ENCODE peak calls at places on chromosomes 11 and 22, in five cellular contexts. D is CD4-positive, alpha-beta memory T cell; G is small intestine; Z is A549; S is IMR-90. K is an unnamed sample.
A peak's percentile ranks its signal among the peaks of the same experiment; 100 is the strongest.

GRCh38 chr22:46575915-46576555 is 38.6 kb upstream of the CELSR1 start:
- DNase-seq in D (no peak), G (peak; percentile 88), Z (peak; percentile 31), S (no peak), K (no peak)

GRCh38 chr11:45413156-45413833 is 127.2 kb upstream of the SYT13 start:
- DNase-seq in D (no peak), G (no peak), Z (no peak), S (no peak), K (no peak)

GRCh38 chr11:74647831-74648230 is 55.4 kb downstream of the POLD3 start:
- DNase-seq in D (no peak), G (no peak), Z (no peak), S (no peak), K (no peak)

GRCh38 chr22:20211997-20212753 is 55.9 kb downstream of the RTN4R start:
- DNase-seq in D (no peak), G (peak; percentile 88), Z (no peak), S (peak; percentile 7), K (peak; percentile 69)

GRCh38 chr22:46064236-46064965 is 85.9 kb upstream of the PPARA start:
- DNase-seq in D (no peak), G (no peak), Z (no peak), S (no peak), K (peak; percentile 25)

GRCh38 chr22:49203091-49203862 is 624.4 kb downstream of the BRD1 start:
- DNase-seq in D (no peak), G (no peak), Z (no peak), S (no peak), K (no peak)

GRCh38 chr11:5291207-5291838 is 10.4 kb downstream of the OR51B4 start:
- DNase-seq in D (no peak), G (peak; percentile 12), Z (peak; percentile 73), S (peak; percentile 68), K (no peak)

GRCh38 chr11:59180168-59180567 is 8.2 kb downstream of the DTX4 start:
- DNase-seq in D (no peak), G (no peak), Z (no peak), S (no peak), K (no peak)

GRCh38 chr11:66321606-66322005 is 4.8 kb upstream of the CD248 start:
- DNase-seq in D (no peak), G (no peak), Z (no peak), S (no peak), K (no peak)

GRCh38 chr11:35585411-35585810 is 32.8 kb upstream of the FJX1 start:
- DNase-seq in D (no peak), G (no peak), Z (no peak), S (no peak), K (no peak)

GRCh38 chr11:44633641-44634040 is 68.2 kb downstream of the CD82 start:
- DNase-seq in D (no peak), G (no peak), Z (peak; percentile 17), S (no peak), K (no peak)

GRCh38 chr11:66336234-66337102 is at the start of gene RIN1:
- DNase-seq in D (peak; percentile 64), G (peak; percentile 79), Z (peak; percentile 86), S (peak; percentile 99), K (peak; percentile 75)

GRCh38 chr22:49983148-49984042 is 22.8 kb downstream of the PIM3 start:
- DNase-seq in D (peak; percentile 61), G (no peak), Z (no peak), S (no peak), K (no peak)

GRCh38 chr22:37753746-37754145 is 54.0 kb upstream of the GCAT start:
- DNase-seq in D (no peak), G (no peak), Z (peak; percentile 60), S (peak; percentile 33), K (no peak)

GRCh38 chr22:29142116-29142515 is 63.6 kb upstream of the EMID1 start:
- DNase-seq in D (no peak), G (no peak), Z (no peak), S (no peak), K (no peak)

GRCh38 chr22:50276143-50276542 is 6.0 kb upstream of the MAPK11 start:
- DNase-seq in D (peak; percentile 58), G (peak; percentile 61), Z (peak; percentile 76), S (peak; percentile 43), K (peak; percentile 86)

GRCh38 chr22:49587987-49588386 is 239.7 kb downstream of the BRD1 start:
- DNase-seq in D (no peak), G (no peak), Z (no peak), S (no peak), K (no peak)

GRCh38 chr11:17272823-17273222 is 3.7 kb upstream of the NUCB2 start:
- DNase-seq in D (no peak), G (no peak), Z (no peak), S (no peak), K (no peak)

GRCh38 chr11:57425565-57426438 is 1.1 kb downstream of the SLC43A3 start:
- DNase-seq in D (no peak), G (no peak), Z (no peak), S (peak; percentile 14), K (peak; percentile 70)

GRCh38 chr22:42820075-42820763 is 36.9 kb downstream of the ARFGAP3 start:
- DNase-seq in D (no peak), G (peak; percentile 16), Z (no peak), S (peak; percentile 93), K (no peak)

GRCh38 chr11:74992852-74993251 is 4.1 kb downstream of the NEU3 start:
- DNase-seq in D (no peak), G (no peak), Z (no peak), S (no peak), K (no peak)

GRCh38 chr22:25546242-25546641 is 18.2 kb upstream of the GRK3 start:
- DNase-seq in D (no peak), G (no peak), Z (no peak), S (no peak), K (no peak)

GRCh38 chr22:19530751-19531150 is 6.5 kb upstream of the CLDN5 start:
- DNase-seq in D (no peak), G (no peak), Z (no peak), S (no peak), K (no peak)

GRCh38 chr11:35588627-35589026 is 29.6 kb upstream of the FJX1 start:
- DNase-seq in D (no peak), G (no peak), Z (no peak), S (peak; percentile 84), K (no peak)

GRCh38 chr22:32879550-32879949 is 78.0 kb downstream of the TIMP3 start:
- DNase-seq in D (no peak), G (no peak), Z (no peak), S (no peak), K (no peak)

GRCh38 chr11:110793556-110793955 is 81.3 kb upstream of the ARHGAP20 start:
- DNase-seq in D (no peak), G (no peak), Z (no peak), S (no peak), K (no peak)

GRCh38 chr22:17807086-17807485 is 32.8 kb upstream of the BID start:
- DNase-seq in D (no peak), G (no peak), Z (no peak), S (no peak), K (no peak)

GRCh38 chr11:124402326-124402922 is 3.6 kb upstream of the OR8B3 start:
- DNase-seq in D (no peak), G (peak; percentile 51), Z (peak; percentile 70), S (peak; percentile 86), K (peak; percentile 32)

GRCh38 chr11:86811637-86812321 is 11.4 kb downstream of the PRSS23 start:
- DNase-seq in D (no peak), G (peak; percentile 86), Z (peak; percentile 84), S (peak; percentile 85), K (no peak)

GRCh38 chr11:17805873-17806272 is 71.3 kb downstream of the KCNC1 start:
- DNase-seq in D (no peak), G (no peak), Z (no peak), S (no peak), K (peak; percentile 23)

DNA sequence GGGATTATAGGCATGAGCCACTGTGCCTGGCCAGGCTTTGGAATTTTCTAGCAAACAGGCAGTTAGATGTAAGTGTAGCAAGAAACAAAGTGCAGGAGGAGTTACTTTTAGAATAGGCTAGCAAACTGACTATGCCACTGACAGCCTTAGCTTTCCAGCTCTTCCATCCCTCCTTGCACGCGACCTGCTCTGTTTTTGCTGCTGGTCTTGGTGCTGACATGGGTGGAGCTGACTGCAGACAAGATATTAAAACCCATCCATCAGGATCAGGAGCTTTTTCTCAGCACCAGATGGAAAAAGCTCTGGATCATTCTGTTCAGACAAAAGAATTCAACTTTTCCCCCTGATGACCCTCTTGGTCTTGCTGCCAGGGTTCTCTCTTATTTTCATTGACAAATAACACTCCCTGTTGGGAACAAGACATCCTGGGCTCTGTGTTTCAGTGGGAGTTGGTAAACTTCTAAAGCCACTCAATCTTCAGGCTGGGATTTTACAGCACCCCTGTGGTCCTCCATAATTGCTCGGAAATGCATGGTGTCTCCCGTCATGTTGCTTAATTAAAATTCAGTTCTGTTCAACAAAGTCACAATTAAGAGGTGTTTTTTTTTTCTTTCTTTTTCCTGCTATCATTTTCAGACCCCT is 240.0 kb upstream of the LARGE1 start:
- DNase-seq in D (no peak), G (no peak), Z (no peak), S (no peak), K (no peak)
- H3K4me3 ChIP-seq in D (no peak overlapping the region), G (no peak overlapping the region), Z (no peak overlapping the region), S (no peak overlapping the region), K (no peak overlapping the region)

GRCh38 chr11:2818021-2818420 is 67.6 kb downstream of the CDKN1C start:
- DNase-seq in D (no peak), G (no peak), Z (no peak), S (no peak), K (no peak)
- H3K27ac ChIP-seq in D (no peak overlapping the region), G (no peak overlapping the region), Z (no peak overlapping the region), S (no peak overlapping the region), K (no peak overlapping the region)

DNA sequence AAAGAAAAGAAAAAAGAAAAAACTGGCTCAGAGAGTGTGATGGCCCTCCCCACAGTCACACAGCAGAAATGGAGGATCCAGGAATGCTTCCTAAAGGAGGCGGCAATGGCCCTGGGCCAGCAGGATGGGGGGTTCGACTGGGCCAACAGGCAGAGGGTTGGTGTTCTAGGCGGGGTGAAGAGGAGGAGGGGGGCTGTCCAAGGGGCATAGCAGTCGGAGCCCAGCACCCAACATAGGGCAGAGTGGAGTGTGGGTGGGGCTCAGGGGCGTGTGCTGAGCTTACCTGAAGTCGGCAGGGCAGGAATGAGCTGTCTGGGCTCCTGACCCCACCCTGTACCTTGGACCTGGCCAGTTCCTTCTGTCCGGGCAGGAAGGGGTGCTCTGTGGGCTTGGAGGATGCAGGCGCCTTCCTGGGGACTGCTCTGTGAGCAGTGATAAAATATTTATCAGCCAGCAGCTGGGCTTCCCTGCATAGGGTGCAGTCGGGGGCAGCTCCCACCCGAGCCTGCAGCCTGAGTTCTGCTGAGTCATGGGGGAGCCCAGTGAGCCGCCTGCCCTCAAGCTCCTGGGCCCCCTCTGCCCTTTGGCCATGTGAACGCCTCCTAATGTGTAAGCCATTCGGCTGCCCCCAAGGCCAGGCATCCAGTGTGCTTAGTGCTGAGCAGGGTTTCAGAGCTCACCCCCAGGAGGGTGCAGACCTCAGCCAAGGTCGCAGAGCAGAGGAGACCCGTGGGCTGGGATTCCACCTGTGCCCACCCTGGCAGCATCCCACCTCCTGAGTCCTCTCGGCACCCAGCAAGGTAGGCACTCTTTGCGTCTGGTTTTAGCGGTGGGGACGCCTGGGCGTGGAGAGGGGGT is 25.3 kb upstream of the PRR5 start:
- DNase-seq in D (no peak), G (peak; percentile 97), Z (peak; percentile 61), S (peak; percentile 13), K (no peak)
- H3K4me3 ChIP-seq in D (no peak overlapping the region), G (no peak overlapping the region), Z (peak overlapping the region; percentile 48), S (no peak overlapping the region), K (no peak overlapping the region)

DNA sequence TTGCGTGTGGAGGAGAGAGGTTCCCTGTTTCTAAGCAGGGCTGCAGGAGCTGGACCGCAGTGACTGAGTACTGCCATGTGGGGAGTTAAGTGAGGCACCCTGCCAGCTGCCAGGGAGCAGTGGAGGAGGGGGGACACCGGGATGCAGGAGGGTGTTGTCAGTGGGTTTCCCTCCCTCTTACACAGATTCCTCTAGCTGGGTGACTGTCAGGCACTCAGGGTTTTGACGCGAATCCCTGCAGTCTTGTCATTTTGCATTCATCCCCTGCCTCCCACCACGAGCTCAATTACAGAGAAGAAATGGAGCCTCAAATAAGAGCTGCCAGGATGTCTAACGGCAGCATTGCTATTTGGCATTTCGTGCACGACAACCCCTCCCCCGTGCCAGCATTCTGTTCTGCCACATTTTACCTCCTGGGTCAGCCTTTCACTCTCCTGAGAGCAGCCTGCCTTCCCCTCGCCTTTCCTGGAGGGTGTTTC is 119.9 kb upstream of the SORL1-AS1 start:
- DNase-seq in D (no peak), G (no peak), Z (no peak), S (no peak), K (no peak)
- H3K27ac ChIP-seq in D (no peak overlapping the region), G (no peak overlapping the region), Z (no peak overlapping the region), S (no peak overlapping the region), K (no peak overlapping the region)